ENCODE peak calls at places on chromosomes 12 and 14, in six cellular contexts. One of them, this sample, is unnamed.

GRCh38 chr14:34044373-34044637 is 93.4 kb upstream of the EGLN3 start:
- DNase-seq in CD8-positive, alpha-beta T cell: no peak
- DNase-seq in GM12864: no peak
- DNase-seq in uterus: no peak
- DNase-seq in fibroblast of pulmonary artery: no peak
- DNase-seq in astrocyte of the cerebellum: no peak
- DNase-seq in this sample: no peak

GRCh38 chr14:21070610-21071224 is 613 bp downstream of the ARHGEF40 start:
- DNase-seq in CD8-positive, alpha-beta T cell: no peak
- DNase-seq in GM12864: no peak
- DNase-seq in uterus: peak; percentile 72
- DNase-seq in fibroblast of pulmonary artery: peak; percentile 51
- DNase-seq in astrocyte of the cerebellum: no peak
- DNase-seq in this sample: no peak

GRCh38 chr14:91356218-91356763 is 61.3 kb downstream of the CCDC88C start:
- DNase-seq in CD8-positive, alpha-beta T cell: no peak
- DNase-seq in GM12864: no peak
- DNase-seq in uterus: no peak
- DNase-seq in fibroblast of pulmonary artery: no peak
- DNase-seq in astrocyte of the cerebellum: no peak
- DNase-seq in this sample: peak; percentile 63

GRCh38 chr12:49838973-49839633 is 3.8 kb downstream of the BCDIN3D start:
- DNase-seq in CD8-positive, alpha-beta T cell: no peak
- DNase-seq in GM12864: no peak
- DNase-seq in uterus: no peak
- DNase-seq in fibroblast of pulmonary artery: peak; percentile 70
- DNase-seq in astrocyte of the cerebellum: no peak
- DNase-seq in this sample: peak; percentile 62

GRCh38 chr14:23910081-23910875 is 43.3 kb upstream of the DHRS4 start:
- DNase-seq in CD8-positive, alpha-beta T cell: no peak
- DNase-seq in GM12864: no peak
- DNase-seq in uterus: no peak
- DNase-seq in fibroblast of pulmonary artery: peak; percentile 62
- DNase-seq in astrocyte of the cerebellum: peak; percentile 18
- DNase-seq in this sample: peak; percentile 31

GRCh38 chr12:39103552-39104165 is 198.3 kb upstream of the CPNE8 start:
- DNase-seq in CD8-positive, alpha-beta T cell: no peak
- DNase-seq in GM12864: no peak
- DNase-seq in uterus: no peak
- DNase-seq in fibroblast of pulmonary artery: peak; percentile 77
- DNase-seq in astrocyte of the cerebellum: peak; percentile 37
- DNase-seq in this sample: peak; percentile 66

GRCh38 chr14:101174980-101175606 is 271.6 kb upstream of the RTL1 start:
- DNase-seq in CD8-positive, alpha-beta T cell: no peak
- DNase-seq in GM12864: no peak
- DNase-seq in uterus: peak; percentile 16
- DNase-seq in fibroblast of pulmonary artery: no peak
- DNase-seq in astrocyte of the cerebellum: no peak
- DNase-seq in this sample: no peak

GRCh38 chr14:83023369-83023768 is 1489.7 kb upstream of the SEL1L start:
- DNase-seq in CD8-positive, alpha-beta T cell: no peak
- DNase-seq in GM12864: no peak
- DNase-seq in uterus: no peak
- DNase-seq in fibroblast of pulmonary artery: no peak
- DNase-seq in astrocyte of the cerebellum: no peak
- DNase-seq in this sample: no peak

GRCh38 chr14:104769324-104770071 is 16.6 kb downstream of the SIVA1 start:
- DNase-seq in CD8-positive, alpha-beta T cell: no peak
- DNase-seq in GM12864: no peak
- DNase-seq in uterus: no peak
- DNase-seq in fibroblast of pulmonary artery: no peak
- DNase-seq in astrocyte of the cerebellum: no peak
- DNase-seq in this sample: no peak
- H3K4me3 ChIP-seq in CD8-positive, alpha-beta T cell: no peak overlapping the region
- H3K4me3 ChIP-seq in GM12864: no peak overlapping the region
- H3K4me3 ChIP-seq in uterus: no peak overlapping the region
- H3K4me3 ChIP-seq in fibroblast of pulmonary artery: no peak overlapping the region
- H3K4me3 ChIP-seq in astrocyte of the cerebellum: no peak overlapping the region
- H3K4me3 ChIP-seq in this sample: no peak overlapping the region

GRCh38 chr12:101642115-101643067 is 47.6 kb downstream of the MYBPC1 start:
- DNase-seq in CD8-positive, alpha-beta T cell: no peak
- DNase-seq in GM12864: no peak
- DNase-seq in uterus: no peak
- DNase-seq in fibroblast of pulmonary artery: no peak
- DNase-seq in astrocyte of the cerebellum: no peak
- DNase-seq in this sample: no peak
- H3K4me3 ChIP-seq in CD8-positive, alpha-beta T cell: peak overlapping the region; percentile 7
- H3K4me3 ChIP-seq in GM12864: no peak overlapping the region
- H3K4me3 ChIP-seq in uterus: no peak overlapping the region
- H3K4me3 ChIP-seq in fibroblast of pulmonary artery: no peak overlapping the region
- H3K4me3 ChIP-seq in astrocyte of the cerebellum: peak overlapping the region; percentile 16
- H3K4me3 ChIP-seq in this sample: no peak overlapping the region

GRCh38 chr14:62002636-62003035 is 240.4 kb downstream of the SNAPC1 start:
- DNase-seq in CD8-positive, alpha-beta T cell: no peak
- DNase-seq in GM12864: no peak
- DNase-seq in uterus: no peak
- DNase-seq in fibroblast of pulmonary artery: peak; percentile 3
- DNase-seq in astrocyte of the cerebellum: no peak
- DNase-seq in this sample: peak; percentile 1

GRCh38 chr14:61997146-61997545 is 234.9 kb downstream of the SNAPC1 start:
- DNase-seq in CD8-positive, alpha-beta T cell: no peak
- DNase-seq in GM12864: no peak
- DNase-seq in uterus: no peak
- DNase-seq in fibroblast of pulmonary artery: no peak
- DNase-seq in astrocyte of the cerebellum: no peak
- DNase-seq in this sample: no peak

GRCh38 chr14:62006116-62006737 is 244.0 kb downstream of the SNAPC1 start:
- DNase-seq in CD8-positive, alpha-beta T cell: no peak
- DNase-seq in GM12864: no peak
- DNase-seq in uterus: no peak
- DNase-seq in fibroblast of pulmonary artery: no peak
- DNase-seq in astrocyte of the cerebellum: no peak
- DNase-seq in this sample: no peak

GRCh38 chr14:62003701-62004100 is 241.5 kb downstream of the SNAPC1 start:
- DNase-seq in CD8-positive, alpha-beta T cell: no peak
- DNase-seq in GM12864: no peak
- DNase-seq in uterus: no peak
- DNase-seq in fibroblast of pulmonary artery: no peak
- DNase-seq in astrocyte of the cerebellum: no peak
- DNase-seq in this sample: no peak

DNA sequence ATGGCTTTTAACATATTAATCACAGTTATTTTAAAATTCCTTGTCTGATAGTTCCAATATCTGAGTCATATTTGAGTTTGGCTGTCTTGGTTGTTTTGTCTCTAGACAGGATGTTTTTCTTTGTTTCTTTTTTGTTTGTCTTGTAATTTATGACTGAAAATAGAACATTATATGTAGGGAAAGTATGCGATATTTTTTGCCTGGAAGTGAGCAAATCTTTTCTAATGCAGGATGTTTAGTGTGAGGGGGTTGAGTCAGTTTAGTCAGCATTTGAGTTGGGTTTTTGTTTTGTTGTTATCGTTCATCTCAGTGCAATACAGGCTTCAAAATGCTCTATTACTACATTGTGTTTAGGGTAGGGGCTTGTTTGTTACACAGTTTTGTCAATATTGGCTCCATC is 239.8 kb downstream of the SNAPC1 start:
- DNase-seq in CD8-positive, alpha-beta T cell: no peak
- DNase-seq in GM12864: no peak
- DNase-seq in uterus: no peak
- DNase-seq in fibroblast of pulmonary artery: no peak
- DNase-seq in astrocyte of the cerebellum: no peak
- DNase-seq in this sample: no peak
- H3K4me3 ChIP-seq in CD8-positive, alpha-beta T cell: no peak overlapping the region
- H3K4me3 ChIP-seq in GM12864: no peak overlapping the region
- H3K4me3 ChIP-seq in uterus: no peak overlapping the region
- H3K4me3 ChIP-seq in fibroblast of pulmonary artery: no peak overlapping the region
- H3K4me3 ChIP-seq in astrocyte of the cerebellum: no peak overlapping the region
- H3K4me3 ChIP-seq in this sample: no peak overlapping the region

GRCh38 chr12:113297621-113298471 is 37.1 kb downstream of the SLC8B1 start:
- DNase-seq in CD8-positive, alpha-beta T cell: no peak
- DNase-seq in GM12864: no peak
- DNase-seq in uterus: no peak
- DNase-seq in fibroblast of pulmonary artery: no peak
- DNase-seq in astrocyte of the cerebellum: no peak
- DNase-seq in this sample: no peak
- H3K4me3 ChIP-seq in CD8-positive, alpha-beta T cell: no peak overlapping the region
- H3K4me3 ChIP-seq in GM12864: no peak overlapping the region
- H3K4me3 ChIP-seq in uterus: no peak overlapping the region
- H3K4me3 ChIP-seq in fibroblast of pulmonary artery: no peak overlapping the region
- H3K4me3 ChIP-seq in astrocyte of the cerebellum: no peak overlapping the region
- H3K4me3 ChIP-seq in this sample: no peak overlapping the region

GRCh38 chr12:110903511-110903910 is 16.9 kb downstream of the MYL2 start:
- DNase-seq in CD8-positive, alpha-beta T cell: no peak
- DNase-seq in GM12864: no peak
- DNase-seq in uterus: no peak
- DNase-seq in fibroblast of pulmonary artery: no peak
- DNase-seq in astrocyte of the cerebellum: no peak
- DNase-seq in this sample: no peak
- H3K4me3 ChIP-seq in CD8-positive, alpha-beta T cell: no peak overlapping the region
- H3K4me3 ChIP-seq in GM12864: no peak overlapping the region
- H3K4me3 ChIP-seq in uterus: no peak overlapping the region
- H3K4me3 ChIP-seq in fibroblast of pulmonary artery: no peak overlapping the region
- H3K4me3 ChIP-seq in astrocyte of the cerebellum: no peak overlapping the region
- H3K4me3 ChIP-seq in this sample: no peak overlapping the region

GRCh38 chr12:22628228-22628627 is 3.3 kb downstream of the ETNK1 start:
- DNase-seq in CD8-positive, alpha-beta T cell: no peak
- DNase-seq in GM12864: no peak
- DNase-seq in uterus: no peak
- DNase-seq in fibroblast of pulmonary artery: no peak
- DNase-seq in astrocyte of the cerebellum: no peak
- DNase-seq in this sample: no peak
- H3K4me3 ChIP-seq in CD8-positive, alpha-beta T cell: no peak overlapping the region
- H3K4me3 ChIP-seq in GM12864: no peak overlapping the region
- H3K4me3 ChIP-seq in uterus: no peak overlapping the region
- H3K4me3 ChIP-seq in fibroblast of pulmonary artery: peak overlapping the region; percentile 94
- H3K4me3 ChIP-seq in astrocyte of the cerebellum: no peak overlapping the region
- H3K4me3 ChIP-seq in this sample: peak overlapping the region; percentile 94

DNA sequence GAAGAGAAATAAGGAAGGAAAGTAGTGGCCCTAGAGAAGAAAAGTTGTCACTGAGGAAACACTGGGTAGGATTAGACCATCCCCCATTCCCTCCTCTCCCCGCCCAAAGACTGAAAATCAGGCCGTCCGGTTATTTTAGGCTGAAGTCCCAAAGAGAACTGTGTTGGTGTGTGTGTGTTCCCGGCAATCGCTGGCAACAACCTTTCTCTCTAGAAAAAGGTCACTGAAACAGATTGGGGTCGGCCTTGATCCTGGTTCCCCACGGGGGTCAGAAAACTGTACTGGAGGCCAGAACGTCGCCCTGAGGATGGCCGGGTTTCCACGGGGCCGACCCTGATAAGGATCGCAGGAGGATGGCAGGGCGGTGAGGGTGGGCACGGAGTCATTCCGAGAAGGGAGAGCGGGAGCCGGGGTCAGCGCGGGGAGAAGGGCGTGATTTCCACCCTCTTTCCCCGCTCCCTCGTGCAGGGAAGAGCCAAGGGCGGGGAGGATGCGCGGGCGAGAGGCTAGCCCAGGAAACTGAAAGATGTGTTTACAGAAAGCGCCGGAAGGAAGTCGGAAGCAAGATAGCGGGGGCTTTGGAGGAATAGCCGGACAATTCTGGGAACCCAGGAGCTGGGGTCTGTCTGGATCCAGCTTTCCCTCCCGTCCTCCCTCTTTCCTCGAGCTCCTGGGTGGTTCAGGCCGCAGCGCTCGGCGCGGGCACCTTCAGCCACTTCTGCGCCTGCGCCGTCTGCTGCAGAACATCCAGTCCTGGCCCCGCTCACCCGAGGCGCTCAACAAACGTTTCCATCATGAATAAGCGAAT is 25.3 kb upstream of the SPTLC2 start:
- DNase-seq in CD8-positive, alpha-beta T cell: peak; percentile 27
- DNase-seq in GM12864: peak; percentile 35
- DNase-seq in uterus: peak; percentile 75
- DNase-seq in fibroblast of pulmonary artery: peak; percentile 81
- DNase-seq in astrocyte of the cerebellum: no peak
- DNase-seq in this sample: peak; percentile 81
- H3K4me3 ChIP-seq in CD8-positive, alpha-beta T cell: peak overlapping the region; percentile 65
- H3K4me3 ChIP-seq in GM12864: peak overlapping the region; percentile 54
- H3K4me3 ChIP-seq in uterus: peak overlapping the region; percentile 31
- H3K4me3 ChIP-seq in fibroblast of pulmonary artery: peak overlapping the region; percentile 50
- H3K4me3 ChIP-seq in astrocyte of the cerebellum: peak overlapping the region; percentile 20
- H3K4me3 ChIP-seq in this sample: peak overlapping the region; percentile 79

DNA sequence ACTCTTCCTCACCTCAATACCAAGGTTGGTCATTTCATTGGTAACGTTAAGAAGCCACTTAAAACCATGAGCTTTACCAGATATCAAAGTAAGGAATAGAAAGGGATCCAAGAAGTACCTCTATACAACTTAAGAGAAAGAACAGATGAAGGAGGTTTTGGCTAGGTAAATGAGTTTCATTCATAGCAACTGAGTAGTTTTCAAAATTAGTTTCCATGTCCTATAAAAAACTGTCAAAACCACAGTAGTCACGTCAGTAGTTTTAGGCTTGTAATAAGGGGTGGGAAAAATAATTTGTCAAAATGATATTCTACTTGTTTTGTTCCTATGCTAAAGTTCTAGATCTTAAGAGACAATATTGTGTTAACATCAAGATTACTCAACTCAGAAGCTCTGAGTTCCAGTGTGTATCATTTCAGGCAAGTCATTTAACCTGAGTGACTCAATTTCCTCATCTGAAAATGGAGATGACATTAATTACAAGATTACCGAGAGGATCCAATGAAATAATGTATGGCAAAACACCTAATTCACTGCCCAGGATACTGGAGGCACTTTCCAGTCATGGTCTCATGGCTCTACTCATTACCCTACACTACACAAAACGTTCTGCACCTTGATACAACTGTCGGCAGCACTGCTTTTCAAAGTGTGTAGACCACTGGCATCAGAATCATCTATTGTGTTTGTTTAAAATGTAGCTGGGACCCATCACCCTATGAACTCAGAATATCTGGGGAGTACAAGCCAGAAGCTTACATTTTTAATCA is 24.1 kb upstream of the SLC6A13 start:
- DNase-seq in CD8-positive, alpha-beta T cell: no peak
- DNase-seq in GM12864: no peak
- DNase-seq in uterus: no peak
- DNase-seq in fibroblast of pulmonary artery: no peak
- DNase-seq in astrocyte of the cerebellum: no peak
- DNase-seq in this sample: no peak
- H3K4me3 ChIP-seq in CD8-positive, alpha-beta T cell: no peak overlapping the region
- H3K4me3 ChIP-seq in GM12864: no peak overlapping the region
- H3K4me3 ChIP-seq in uterus: no peak overlapping the region
- H3K4me3 ChIP-seq in fibroblast of pulmonary artery: no peak overlapping the region
- H3K4me3 ChIP-seq in astrocyte of the cerebellum: no peak overlapping the region
- H3K4me3 ChIP-seq in this sample: no peak overlapping the region